ENCODE peak calls at places on chromosomes 2 and 18, in four cellular contexts. X, F, G and I are unnamed samples.

GRCh38 chr2:173151671-173152398 is 76.2 kb downstream of the MAP3K20 start:
- DNase-seq in X (peak; percentile 42), F (peak; percentile 79), G (no peak), I (peak; percentile 54)

GRCh38 chr18:24372279-24372678 is 25.3 kb downstream of the OSBPL1A start:
- DNase-seq in X (no peak), F (no peak), G (no peak), I (no peak)

GRCh38 chr18:43883886-43884285 is 606.6 kb upstream of the SYT4 start:
- DNase-seq in X (no peak), F (no peak), G (peak; percentile 25), I (peak; percentile 1)

GRCh38 chr18:73514449-73514848 is 633.2 kb downstream of the FBXO15 start:
- DNase-seq in X (no peak), F (no peak), G (no peak), I (no peak)

GRCh38 chr2:9378433-9379371 is 44.6 kb downstream of the ITGB1BP1 start:
- DNase-seq in X (peak; percentile 53), F (peak; percentile 77), G (no peak), I (peak; percentile 93)

GRCh38 chr18:41922171-41922570 is 32.9 kb upstream of the PIK3C3 start:
- DNase-seq in X (no peak), F (no peak), G (no peak), I (no peak)

GRCh38 chr18:49563701-49564100 is 1.8 kb downstream of the LIPG start:
- DNase-seq in X (no peak), F (no peak), G (no peak), I (no peak)

GRCh38 chr2:10273215-10274175 is 29.2 kb upstream of the HPCAL1 start:
- DNase-seq in X (no peak), F (no peak), G (no peak), I (no peak)

GRCh38 chr2:218908721-218909619 is 28.3 kb downstream of the WNT10A start:
- DNase-seq in X (peak; percentile 72), F (peak; percentile 77), G (peak; percentile 91), I (peak; percentile 97)

GRCh38 chr2:158953454-158953853 is 15.0 kb upstream of the TANC1 start:
- DNase-seq in X (peak; percentile 43), F (peak; percentile 85), G (no peak), I (peak; percentile 13)

GRCh38 chr18:21803495-21803894 is 62.9 kb downstream of the MIB1 start:
- DNase-seq in X (no peak), F (no peak), G (no peak), I (no peak)

GRCh38 chr18:77062518-77063003 is 70.0 kb downstream of the MBP start:
- DNase-seq in X (no peak), F (peak; percentile 87), G (no peak), I (no peak)

GRCh38 chr18:79186649-79187048 is 117.5 kb downstream of the ATP9B start:
- DNase-seq in X (no peak), F (no peak), G (no peak), I (no peak)

GRCh38 chr2:157260403-157261198 is 3.1 kb downstream of the GALNT5 start:
- DNase-seq in X (no peak), F (no peak), G (no peak), I (no peak)

GRCh38 chr18:33837191-33837590 is 259.2 kb downstream of the ASXL3 start:
- DNase-seq in X (no peak), F (no peak), G (no peak), I (no peak)

GRCh38 chr2:205929445-205930027 is 156.4 kb downstream of the INO80D start:
- DNase-seq in X (no peak), F (no peak), G (no peak), I (no peak)

GRCh38 chr2:2253139-2254016 is 77.7 kb downstream of the MYT1L start:
- DNase-seq in X (no peak), F (no peak), G (no peak), I (no peak)

GRCh38 chr2:157769866-157770265 is 106.3 kb downstream of the ACVR1 start:
- DNase-seq in X (no peak), F (no peak), G (no peak), I (no peak)

GRCh38 chr2:118565301-118565700 is 282.1 kb downstream of the EN1 start:
- DNase-seq in X (no peak), F (no peak), G (no peak), I (no peak)

GRCh38 chr2:219120082-219120481 is 40.5 kb downstream of the NHEJ1 start:
- DNase-seq in X (no peak), F (peak; percentile 18), G (no peak), I (no peak)

GRCh38 chr18:10076502-10077030 is 162.8 kb downstream of the VAPA start:
- DNase-seq in X (no peak), F (no peak), G (no peak), I (no peak)

GRCh38 chr2:231611273-231612198 is 18.9 kb downstream of the TEX44 start:
- DNase-seq in X (no peak), F (no peak), G (no peak), I (peak; percentile 95)

GRCh38 chr2:17476820-17477219 is 41.4 kb downstream of the RAD51AP2 start:
- DNase-seq in X (no peak), F (no peak), G (no peak), I (no peak)

GRCh38 chr18:34153711-34154110 is 71.0 kb downstream of the NOL4 start:
- DNase-seq in X (no peak), F (peak; percentile 28), G (peak; percentile 63), I (peak; percentile 58)

GRCh38 chr18:63112681-63113080 is 206.9 kb downstream of the BCL2 start:
- DNase-seq in X (no peak), F (no peak), G (no peak), I (no peak)

GRCh38 chr2:219344756-219345458 is 12.4 kb upstream of the RESP18 start:
- DNase-seq in X (no peak), F (peak; percentile 45), G (peak; percentile 76), I (peak; percentile 60)

GRCh38 chr2:79860233-79861058 is 347.6 kb downstream of the CTNNA2 start:
- DNase-seq in X (peak; percentile 2), F (peak; percentile 32), G (no peak), I (peak; percentile 2)

GRCh38 chr2:6932833-6933232 is 15.6 kb downstream of the RNF144A start:
- DNase-seq in X (no peak), F (no peak), G (no peak), I (peak; percentile 29)

GRCh38 chr2:133504566-133505505 is 63.4 kb downstream of the NCKAP5 start:
- DNase-seq in X (no peak), F (peak; percentile 61), G (no peak), I (peak; percentile 31)

GRCh38 chr18:76457475-76457874 is 37.6 kb downstream of the ZNF516 start:
- DNase-seq in X (no peak), F (peak; percentile 27), G (no peak), I (no peak)

GRCh38 chr2:140351692-140352091 is 1571.5 kb upstream of the NXPH2 start:
- DNase-seq in X (no peak), F (no peak), G (no peak), I (no peak)

GRCh38 chr2:54568876-54569298 is 112.8 kb downstream of the SPTBN1 start:
- DNase-seq in X (no peak), F (no peak), G (no peak), I (no peak)

GRCh38 chr2:64767670-64768425 is 114.1 kb upstream of the SERTAD2 start:
- DNase-seq in X (peak; percentile 74), F (peak; percentile 92), G (peak; percentile 55), I (peak; percentile 94)

GRCh38 chr2:99662761-99663341 is 173.0 kb upstream of the REV1 start:
- DNase-seq in X (peak; percentile 97), F (peak; percentile 97), G (peak; percentile 60), I (peak; percentile 90)

GRCh38 chr2:66084948-66085590 is 349.9 kb upstream of the MEIS1 start:
- DNase-seq in X (no peak), F (no peak), G (no peak), I (no peak)

GRCh38 chr2:43038034-43038719 is 188.2 kb downstream of the ZFP36L2 start:
- DNase-seq in X (peak; percentile 20), F (no peak), G (no peak), I (peak; percentile 97)

GRCh38 chr18:44452346-44452745 is 228.3 kb upstream of the SETBP1 start:
- DNase-seq in X (peak; percentile 32), F (peak; percentile 35), G (no peak), I (peak; percentile 64)

GRCh38 chr2:46309052-46309953 is 12.1 kb downstream of the EPAS1 start:
- DNase-seq in X (no peak), F (no peak), G (no peak), I (peak; percentile 70)